ENCODE peak calls at places on chromosomes 11 and 22, in eight cellular contexts. A is GM23338, L is GM23248, Q is fibroblast of lung, W is HCT116, B is MM.1S, I is HepG2, F is neuronal stem cell. T is an unnamed sample.

GRCh38 chr11:67605231-67606011 is 1.3 kb upstream of the NDUFV1 start:
- DNase-seq in B (no peak), W (no peak), I (no peak), A (no peak), Q (no peak), F (no peak), L (no peak), T (peak)

GRCh38 chr11:82927264-82927880 is 25.8 kb downstream of the DDIAS start:
- DNase-seq in Q (peak), I (peak), A (peak), W (peak), L (peak), B (peak), F (peak), T (peak)

GRCh38 chr11:123020968-123021367 is 39.3 kb upstream of the BSX start:
- DNase-seq in Q (peak), F (no peak), W (peak), B (peak), I (peak), L (peak), A (peak), T (peak)

GRCh38 chr11:37449146-37449545 is 851.1 kb upstream of the RAG2 start:
- DNase-seq in W (no peak), Q (peak), F (peak), I (no peak), A (peak), L (peak), B (peak), T (peak)

GRCh38 chr22:44031111-44031963 is 7.2 kb downstream of the PARVB start:
- DNase-seq in W (no peak), Q (no peak), F (no peak), B (no peak), I (no peak), A (no peak), L (no peak), T (no peak)

GRCh38 chr11:65557280-65558001 is 718 bp downstream of the LTBP3 start:
- DNase-seq in F (no peak), B (no peak), L (peak), A (no peak), W (no peak), I (peak), Q (peak), T (no peak)

GRCh38 chr11:35555238-35555887 is 29.9 kb upstream of the PAMR1 start:
- DNase-seq in W (no peak), I (no peak), A (no peak), B (no peak), Q (peak), L (peak), F (no peak), T (no peak)

GRCh38 chr22:42934338-42934737 is 77.3 kb upstream of the ARFGAP3 start:
- DNase-seq in F (no peak), I (no peak), W (no peak), B (no peak), A (no peak), Q (no peak), L (no peak), T (no peak)

GRCh38 chr11:95886462-95886861 is 37.4 kb downstream of the MTMR2 start:
- DNase-seq in Q (no peak), F (no peak), A (no peak), L (no peak), B (no peak), I (no peak), W (no peak), T (no peak)

DNA sequence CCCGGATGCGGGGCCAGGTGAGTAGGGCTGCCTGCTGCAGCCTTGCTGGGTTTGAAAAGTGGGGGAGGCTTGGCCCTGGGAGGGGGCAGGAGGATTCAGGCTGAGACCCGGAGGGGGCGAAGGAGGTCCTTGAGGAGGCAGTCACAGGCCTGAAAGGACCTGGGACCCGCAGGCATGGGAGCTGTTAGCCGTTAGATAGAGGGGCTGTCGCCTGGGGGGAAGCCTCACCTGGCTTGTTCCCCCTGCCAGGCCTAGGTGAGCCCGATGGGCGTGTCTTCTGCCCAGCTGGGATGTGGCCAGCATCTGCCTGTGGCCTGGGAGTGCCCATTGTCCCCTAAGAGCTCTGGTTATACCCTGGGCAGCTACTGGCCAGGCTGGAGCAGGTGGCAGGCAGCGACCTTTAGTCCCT is 1.8 kb upstream of the DUSP8 start:
- DNase-seq in W (peak), L (no peak), Q (no peak), F (no peak), B (no peak), A (no peak), I (no peak), T (no peak)
- H2AFZ ChIP-seq in W (peak), L (no peak), Q (no peak), F (no peak), B (no peak), A (no peak), I (no peak), T (peak)

DNA sequence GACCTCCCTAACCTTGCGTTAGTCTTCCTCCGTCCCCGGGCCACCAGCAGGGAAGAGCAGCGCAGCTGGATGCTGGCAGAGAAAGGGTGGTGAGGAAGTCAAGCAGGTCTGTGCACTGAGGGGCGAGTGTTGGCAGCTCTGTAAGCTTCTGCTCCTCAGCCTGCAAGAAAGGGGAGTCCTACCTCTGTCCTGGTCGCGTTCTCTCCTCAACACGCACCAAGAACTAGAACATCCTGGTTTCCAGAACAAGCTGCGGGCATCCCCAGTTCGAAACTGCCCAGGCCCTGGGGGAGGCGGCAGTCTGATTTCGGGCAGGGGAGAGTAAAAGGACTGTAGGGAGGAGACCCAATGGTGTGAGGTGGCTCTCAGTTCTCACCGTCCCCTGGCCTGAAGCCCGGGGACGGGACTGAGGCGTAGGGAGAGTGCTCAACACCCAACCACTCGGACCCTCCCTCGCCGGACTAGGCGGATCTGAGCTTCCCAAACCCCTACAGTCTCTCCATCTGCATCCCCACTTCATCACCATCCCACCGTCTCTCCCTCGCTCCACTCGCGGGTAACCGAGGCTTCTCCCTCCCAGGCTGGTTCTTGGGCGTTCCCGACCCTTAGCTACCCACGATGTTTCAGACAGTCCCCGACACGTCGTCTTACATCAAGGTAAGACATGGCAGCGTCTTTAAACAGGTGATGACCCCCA is 7.7 kb upstream of the FLI1 start:
- DNase-seq in W (no peak), L (no peak), I (no peak), B (no peak), F (no peak), A (peak), Q (no peak), T (no peak)
- H2AFZ ChIP-seq in W (no peak), L (no peak), I (no peak), B (peak), F (peak), A (peak), Q (no peak), T (no peak)

GRCh38 chr22:49850021-49850911 is 3.4 kb upstream of the ZBED4 start:
- DNase-seq in A (no peak), B (no peak), Q (no peak), F (no peak), I (no peak), W (no peak), L (no peak), T (no peak)

GRCh38 chr22:49850959-49851815 is 2.5 kb upstream of the ZBED4 start:
- DNase-seq in B (no peak), W (no peak), A (no peak), Q (no peak), I (no peak), F (no peak), L (no peak), T (no peak)

GRCh38 chr22:49848690-49849160 is 4.9 kb upstream of the ZBED4 start:
- DNase-seq in F (no peak), B (no peak), W (no peak), I (no peak), L (no peak), A (no peak), Q (no peak), T (no peak)

GRCh38 chr22:49847751-49848689 is 5.6 kb upstream of the ZBED4 start:
- DNase-seq in L (peak), B (no peak), I (no peak), F (no peak), W (no peak), A (peak), Q (no peak), T (no peak)

GRCh38 chr22:49849161-49850020 is 4.3 kb upstream of the ZBED4 start:
- DNase-seq in I (no peak), B (no peak), F (no peak), W (no peak), A (no peak), Q (no peak), L (no peak), T (no peak)
- H2AFZ ChIP-seq in I (no peak), B (no peak), F (peak), W (no peak), A (no peak), Q (no peak), L (no peak), T (peak)

GRCh38 chr11:102251423-102251822 is 65.9 kb upstream of the BIRC3 start:
- DNase-seq in I (no peak), A (no peak), L (no peak), W (no peak), Q (no peak), F (no peak), B (no peak), T (no peak)

GRCh38 chr11:102254047-102254446 is 63.2 kb upstream of the BIRC3 start:
- DNase-seq in A (peak), F (no peak), I (no peak), W (peak), B (no peak), L (peak), Q (no peak), T (no peak)

GRCh38 chr11:102256251-102256650 is 61.0 kb upstream of the BIRC3 start:
- DNase-seq in A (no peak), Q (peak), F (no peak), I (no peak), B (no peak), L (peak), W (no peak), T (peak)

GRCh38 chr11:102252339-102252891 is 64.9 kb upstream of the BIRC3 start:
- DNase-seq in W (no peak), I (no peak), L (peak), B (no peak), Q (no peak), A (no peak), F (no peak), T (no peak)

DNA sequence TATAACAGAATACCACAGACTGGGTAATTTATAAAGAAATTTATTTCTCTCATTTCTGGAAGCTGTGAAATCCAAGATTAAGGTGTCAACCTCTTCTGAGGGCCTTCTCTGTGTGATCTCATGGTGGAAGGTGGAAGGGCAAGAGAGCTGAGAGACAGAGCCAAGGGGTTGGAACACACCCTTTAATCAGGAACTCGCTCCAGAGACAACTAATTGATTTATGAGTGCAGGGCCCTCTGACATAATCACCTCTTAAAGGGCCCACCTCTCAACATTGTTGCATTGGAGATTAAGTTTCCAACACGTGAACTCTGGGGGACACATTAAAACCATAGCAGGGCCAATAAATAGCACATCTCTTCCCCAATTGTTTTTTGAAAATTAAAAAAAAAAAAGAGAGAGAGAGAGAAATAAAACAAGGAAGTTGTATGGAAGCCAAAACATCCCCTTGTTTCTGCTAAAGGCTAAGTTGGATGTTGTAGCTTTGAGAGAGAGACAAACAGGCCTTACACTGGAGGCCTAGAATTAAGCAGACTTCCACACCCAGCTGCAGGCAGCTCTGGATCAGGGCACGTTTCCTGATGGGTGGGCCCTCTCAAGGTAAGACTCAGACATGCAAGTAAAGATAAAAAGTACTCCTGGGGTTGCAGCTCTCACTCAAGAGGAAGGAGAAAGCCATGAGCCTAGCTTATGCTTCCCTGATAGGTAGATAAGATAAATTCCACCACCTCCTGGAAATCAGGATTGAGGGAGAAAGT is 64.1 kb upstream of the BIRC3 start:
- DNase-seq in B (no peak), F (no peak), L (no peak), W (no peak), A (peak), I (no peak), Q (no peak), T (peak)
- H2AFZ ChIP-seq in B (no peak), F (no peak), L (peak), W (no peak), A (peak), I (no peak), Q (peak), T (peak)

GRCh38 chr11:77124488-77124887 is 3.6 kb upstream of the MYO7A start:
- DNase-seq in I (no peak), L (no peak), F (no peak), B (no peak), Q (no peak), W (no peak), A (no peak), T (no peak)

GRCh38 chr11:77124041-77124440 is 4.0 kb upstream of the MYO7A start:
- DNase-seq in B (no peak), Q (no peak), W (no peak), I (no peak), L (no peak), F (no peak), A (no peak), T (no peak)

GRCh38 chr11:77122576-77123212 is 5.4 kb upstream of the MYO7A start:
- DNase-seq in W (no peak), F (no peak), A (no peak), B (no peak), I (no peak), L (no peak), Q (no peak), T (no peak)

GRCh38 chr11:77121876-77122575 is 6.0 kb upstream of the MYO7A start:
- DNase-seq in W (no peak), Q (no peak), L (no peak), I (no peak), A (no peak), F (no peak), B (no peak), T (no peak)

DNA sequence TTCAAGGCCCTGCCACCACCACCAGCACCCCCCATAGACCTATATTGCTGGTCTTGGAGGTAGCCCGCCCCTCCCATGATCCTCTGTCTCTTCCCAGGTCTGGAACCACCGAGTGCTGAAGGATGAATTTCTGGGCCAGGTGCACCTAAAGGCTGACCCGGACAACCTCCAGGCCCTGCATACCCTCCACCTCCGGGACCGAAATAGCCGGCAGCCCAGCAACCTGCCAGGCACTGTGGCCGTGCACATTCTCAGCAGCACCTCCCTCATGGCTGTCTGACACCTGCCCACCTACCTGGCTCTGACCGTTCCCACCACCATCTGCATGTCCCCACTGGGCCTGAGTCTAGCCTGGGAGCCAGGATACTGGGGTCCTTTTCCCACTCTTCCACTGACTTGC is 4.5 kb upstream of the MYO7A start:
- DNase-seq in A (no peak), L (no peak), I (no peak), F (no peak), Q (no peak), W (no peak), B (no peak), T (no peak)
- H2AFZ ChIP-seq in A (no peak), L (no peak), I (no peak), F (no peak), Q (no peak), W (no peak), B (no peak), T (no peak)

DNA sequence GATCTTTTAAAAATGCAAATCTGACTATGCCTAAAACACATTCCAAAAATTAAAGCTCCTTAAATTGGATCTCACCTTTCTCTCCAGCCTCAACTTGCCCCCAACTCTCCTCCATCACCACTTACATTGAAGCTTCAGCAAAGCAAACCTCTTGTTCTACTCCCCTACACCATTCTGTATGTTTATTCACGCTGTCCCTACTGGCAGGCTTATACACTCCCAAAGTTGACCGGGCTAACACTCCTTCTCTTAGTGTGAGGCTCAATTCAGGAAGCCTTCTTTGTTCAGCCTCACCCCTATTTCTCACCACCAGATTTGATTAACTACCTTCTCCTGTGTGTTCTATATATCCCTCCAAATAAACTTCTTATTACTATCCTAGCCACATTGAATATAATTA is 1.8 kb upstream of the GDPD4 start:
- DNase-seq in L (no peak), I (no peak), A (no peak), F (no peak), W (no peak), B (no peak), Q (no peak), T (no peak)
- H2AFZ ChIP-seq in L (no peak), I (no peak), A (no peak), F (no peak), W (no peak), B (no peak), Q (no peak), T (no peak)

GRCh38 chr11:19242184-19242932 is 1.6 kb upstream of the E2F8 start:
- DNase-seq in A (peak), Q (no peak), F (no peak), B (no peak), I (no peak), W (no peak), L (peak), T (peak)
- H2AFZ ChIP-seq in A (peak), Q (peak), F (peak), B (peak), I (no peak), W (no peak), L (peak), T (peak)

GRCh38 chr11:62925745-62926668 is 4.8 kb upstream of the CHRM1 start:
- DNase-seq in F (no peak), W (no peak), I (no peak), B (no peak), Q (no peak), L (no peak), A (peak), T (no peak)

GRCh38 chr11:62926669-62927455 is 5.7 kb upstream of the CHRM1 start:
- DNase-seq in F (no peak), I (no peak), A (no peak), W (no peak), Q (no peak), L (no peak), B (no peak), T (no peak)

GRCh38 chr11:62923634-62924411 is 2.7 kb upstream of the CHRM1 start:
- DNase-seq in B (peak), L (peak), Q (no peak), I (no peak), F (no peak), W (no peak), A (peak), T (no peak)

GRCh38 chr11:62922653-62923371 is 1.6 kb upstream of the CHRM1 start:
- DNase-seq in I (no peak), B (no peak), L (peak), Q (no peak), W (no peak), F (no peak), A (peak), T (no peak)

GRCh38 chr11:62925308-62925707 is 4.1 kb upstream of the CHRM1 start:
- DNase-seq in A (peak), B (no peak), W (no peak), I (no peak), L (no peak), Q (no peak), F (no peak), T (no peak)
- H2AFZ ChIP-seq in A (peak), B (no peak), W (no peak), I (no peak), L (no peak), Q (no peak), F (peak), T (peak)

T was measured in hepatocyte.